ENCODE peak calls at places on chromosomes 4 and X, in eight cellular contexts. G is KBM-7; A is H54; K is RPMI7951; M is DMS79 treated with DMSO at 0.1 percent for 48 hours; F is stimulated activated CD4-positive, alpha-beta T cell treated with anti-CD3 and anti-CD28 coated beads, Interleukin-2, amount 100 ng/mL, for 48 hours; X is substantia nigra; T is NCI-H1092 treated with DMSO at 0.1 percent for 48 hours. H is an unnamed sample.

GRCh38 chr4:121277194-121278105 is 103.4 kb downstream of the QRFPR start:
- DNase-seq in K (peak), X (no peak), M (no peak), T (peak), A (peak), G (peak), F (no peak), H (peak)

GRCh38 chrX:119758682-119759332 is 419 bp downstream of the SOWAHD start:
- DNase-seq in T (peak), F (no peak), G (peak), A (no peak), K (no peak), X (no peak), M (no peak), H (peak)

GRCh38 chr4:45437381-45437780 is 686.5 kb downstream of the GABRG1 start:
- DNase-seq in X (no peak), G (no peak), K (no peak), F (no peak), T (no peak), A (no peak), M (no peak), H (no peak)

GRCh38 chr4:170259631-170260153 is 169.9 kb upstream of the AADAT start:
- DNase-seq in M (peak), K (peak), T (peak), X (peak), G (peak), F (peak), A (peak), H (peak)

GRCh38 chrX:150476183-150476699 is 92.2 kb upstream of the MTM1 start:
- DNase-seq in G (no peak), F (no peak), T (no peak), A (no peak), X (no peak), M (no peak), K (peak), H (peak)

GRCh38 chr4:10075158-10075863 is 41.3 kb downstream of the WDR1 start:
- DNase-seq in G (no peak), T (no peak), K (no peak), F (no peak), M (no peak), X (no peak), A (no peak), H (no peak)

GRCh38 chr4:107937040-107937439 is 5.7 kb downstream of the CYP2U1 start:
- DNase-seq in M (no peak), A (no peak), K (no peak), G (no peak), X (no peak), F (no peak), T (no peak), H (no peak)

GRCh38 chr4:156515295-156515694 is 456.3 kb downstream of the PDGFC start:
- DNase-seq in G (peak), X (no peak), T (no peak), K (no peak), M (no peak), F (no peak), A (no peak), H (no peak)

H was measured in myocyte.